ENCODE peak calls at places on chromosomes 6 and 20, in ten cellular contexts. O, I, L, X, Z, B, J, T, K and D are unnamed samples. For H3K27me3, the result is how much of the 10 kb centered on the place peaks cover.

GRCh38 chr6:133396225-133396624 is 155.1 kb downstream of the EYA4 start:
- DNase-seq in O (no peak), I (no peak), L (no peak), X (no peak), Z (no peak), B (no peak), J (no peak), T (no peak), K (no peak), D (peak)

GRCh38 chr20:60851826-60852704 is 400.0 kb upstream of the CDH4 start:
- DNase-seq in O (peak), I (peak), L (peak), X (no peak), Z (peak), B (peak), J (no peak), T (no peak), K (peak), D (no peak)

GRCh38 chr6:107784669-107785068 is 39.4 kb downstream of the SCML4 start:
- DNase-seq in O (no peak), I (peak), L (no peak), X (no peak), Z (no peak), B (no peak), J (no peak), T (no peak), K (no peak), D (no peak)

GRCh38 chr20:19431308-19431685 is 218.9 kb downstream of the SLC24A3 start:
- DNase-seq in O (no peak), I (no peak), L (no peak), X (no peak), Z (no peak), B (no peak), J (no peak), T (no peak), K (no peak), D (no peak)

GRCh38 chr6:35919085-35919826 is 1.6 kb downstream of the SRPK1 start:
- DNase-seq in O (no peak), I (no peak), L (peak), X (no peak), Z (no peak), B (no peak), J (no peak), T (no peak), K (no peak), D (no peak)

GRCh38 chr6:114874384-114874783 is 531.6 kb upstream of the HS3ST5 start:
- DNase-seq in O (no peak), I (no peak), L (no peak), X (no peak), Z (no peak), B (no peak), J (no peak), T (no peak), K (no peak), D (no peak)

GRCh38 chr6:3019749-3020320 is 20.1 kb downstream of the NQO2 start:
- DNase-seq in O (no peak), I (no peak), L (no peak), X (no peak), Z (no peak), B (no peak), J (no peak), T (no peak), K (no peak), D (no peak)

GRCh38 chr6:155377061-155377460 is 62.8 kb upstream of the TFB1M start:
- DNase-seq in O (no peak), I (no peak), L (no peak), X (no peak), Z (no peak), B (no peak), J (no peak), T (no peak), K (no peak), D (peak)

GRCh38 chr20:38127920-38128528 is 37.0 kb downstream of the TGM2 start:
- DNase-seq in O (no peak), I (peak), L (no peak), X (peak), Z (no peak), B (no peak), J (no peak), T (no peak), K (no peak), D (no peak)

GRCh38 chr6:35400901-35401311 is 51.2 kb upstream of the FANCE start:
- DNase-seq in O (no peak), I (no peak), L (no peak), X (no peak), Z (no peak), B (no peak), J (peak), T (peak), K (no peak), D (no peak)

GRCh38 chr6:28544211-28544610 is 18.5 kb downstream of the GPX5 start:
- DNase-seq in O (no peak), I (peak), L (no peak), X (no peak), Z (peak), B (no peak), J (no peak), T (no peak), K (no peak), D (no peak)

GRCh38 chr6:62763125-62763524 is 448.1 kb upstream of the FKBP1C start:
- DNase-seq in O (no peak), I (no peak), L (no peak), X (no peak), Z (peak), B (no peak), J (no peak), T (no peak), K (no peak), D (no peak)

GRCh38 chr6:42512498-42513042 is 51.3 kb upstream of the UBR2 start:
- DNase-seq in O (no peak), I (no peak), L (no peak), X (no peak), Z (peak), B (no peak), J (no peak), T (no peak), K (no peak), D (no peak)

GRCh38 chr6:155042983-155043382 is 47.9 kb downstream of the TIAM2 start:
- DNase-seq in O (no peak), I (no peak), L (no peak), X (no peak), Z (no peak), B (no peak), J (no peak), T (no peak), K (no peak), D (no peak)

GRCh38 chr6:3422457-3422816 is 34.4 kb downstream of the SLC22A23 start:
- DNase-seq in O (no peak), I (no peak), L (peak), X (no peak), Z (no peak), B (no peak), J (no peak), T (no peak), K (no peak), D (no peak)

GRCh38 chr6:162090734-162091133 is 636.8 kb downstream of the PRKN start:
- DNase-seq in O (no peak), I (no peak), L (no peak), X (no peak), Z (no peak), B (no peak), J (no peak), T (no peak), K (no peak), D (peak)

GRCh38 chr20:57076202-57076651 is 190.2 kb downstream of the BMP7 start:
- DNase-seq in O (no peak), I (no peak), L (no peak), X (no peak), Z (peak), B (no peak), J (no peak), T (no peak), K (no peak), D (peak)

GRCh38 chr6:84749181-84749580 is 15.2 kb downstream of the TBX18 start:
- DNase-seq in O (no peak), I (no peak), L (no peak), X (no peak), Z (no peak), B (no peak), J (no peak), T (no peak), K (no peak), D (no peak)

GRCh38 chr20:17624070-17624469 is 54.2 kb downstream of the DSTN start:
- DNase-seq in O (no peak), I (no peak), L (no peak), X (peak), Z (no peak), B (no peak), J (no peak), T (no peak), K (no peak), D (no peak)

GRCh38 chr20:18276821-18277220 is 11.5 kb upstream of the ZNF133 start:
- DNase-seq in O (peak), I (peak), L (peak), X (no peak), Z (peak), B (peak), J (no peak), T (peak), K (peak), D (peak)

GRCh38 chr6:31560697-31561058 is 11.4 kb upstream of the LTA start:
- DNase-seq in O (no peak), I (no peak), L (peak), X (no peak), Z (no peak), B (no peak), J (no peak), T (no peak), K (no peak), D (no peak)

GRCh38 chr6:155444952-155445903 is 10.4 kb downstream of the NOX3 start:
- DNase-seq in O (no peak), I (no peak), L (no peak), X (no peak), Z (peak), B (no peak), J (no peak), T (no peak), K (no peak), D (no peak)

GRCh38 chr6:35096129-35096852 is 44.8 kb downstream of the TCP11 start:
- DNase-seq in O (no peak), I (no peak), L (no peak), X (no peak), Z (no peak), B (no peak), J (no peak), T (peak), K (no peak), D (peak)

GRCh38 chr6:70298070-70298469 is 4.8 kb downstream of the COL9A1 start:
- DNase-seq in O (no peak), I (no peak), L (no peak), X (no peak), Z (no peak), B (no peak), J (no peak), T (no peak), K (no peak), D (no peak)

GRCh38 chr6:106630366-106630765 is 988 bp downstream of the QRSL1 start:
- DNase-seq in O (no peak), I (no peak), L (peak), X (no peak), Z (peak), B (no peak), J (no peak), T (no peak), K (no peak), D (no peak)

GRCh38 chr6:106026748-106027147 is 59.4 kb upstream of the PRDM1 start:
- DNase-seq in O (no peak), I (no peak), L (no peak), X (no peak), Z (no peak), B (no peak), J (no peak), T (no peak), K (peak), D (no peak)

GRCh38 chr6:166415306-166415705 is 32.6 kb upstream of the MPC1 start:
- DNase-seq in O (no peak), I (no peak), L (no peak), X (no peak), Z (no peak), B (no peak), J (no peak), T (no peak), K (peak), D (no peak)

GRCh38 chr6:100593522-100593921 is 128.8 kb upstream of the SIM1 start:
- DNase-seq in O (no peak), I (no peak), L (no peak), X (no peak), Z (no peak), B (no peak), J (no peak), T (no peak), K (no peak), D (no peak)

GRCh38 chr6:142850653-142851434 is 94.1 kb downstream of the HIVEP2 start:
- DNase-seq in O (no peak), I (no peak), L (no peak), X (no peak), Z (no peak), B (peak), J (no peak), T (no peak), K (no peak), D (peak)

GRCh38 chr6:108947114-108947854 is 99.1 kb downstream of the ARMC2 start:
- DNase-seq in O (no peak), I (no peak), L (no peak), X (no peak), Z (no peak), B (no peak), J (peak), T (no peak), K (no peak), D (peak)

GRCh38 chr6:122568865-122569264 is 41.3 kb upstream of the PKIB start:
- DNase-seq in O (no peak), I (no peak), L (no peak), X (no peak), Z (no peak), B (no peak), J (no peak), T (no peak), K (no peak), D (no peak)

GRCh38 chr6:107154131-107154906 is 39.0 kb upstream of the BEND3 start:
- DNase-seq in O (peak), I (peak), L (no peak), X (no peak), Z (peak), B (no peak), J (no peak), T (no peak), K (no peak), D (no peak)

GRCh38 chr6:137045221-137045789 is 540 bp upstream of the IL20RA start:
- DNase-seq in O (no peak), I (no peak), L (peak), X (no peak), Z (no peak), B (no peak), J (no peak), T (no peak), K (no peak), D (no peak)

GRCh38 chr6:137044366-137045220 is at the start of gene IL20RA:
- DNase-seq in O (peak), I (peak), L (no peak), X (peak), Z (peak), B (peak), J (no peak), T (no peak), K (no peak), D (no peak)

GRCh38 chr6:137046871-137047412 is 2.2 kb upstream of the IL20RA start:
- DNase-seq in O (no peak), I (no peak), L (peak), X (no peak), Z (no peak), B (peak), J (no peak), T (no peak), K (no peak), D (no peak)

GRCh38 chr6:137040393-137040792 is 4.4 kb downstream of the IL20RA start:
- DNase-seq in O (no peak), I (no peak), L (no peak), X (no peak), Z (peak), B (no peak), J (no peak), T (no peak), K (no peak), D (no peak)

GRCh38 chr6:137043710-137044365 is 927 bp downstream of the IL20RA start:
- DNase-seq in O (peak), I (no peak), L (no peak), X (peak), Z (peak), B (peak), J (no peak), T (no peak), K (no peak), D (peak)
- H3K27me3 ChIP-seq in O (under half), I (half or more), L (under half), X (under half), Z (under half), B (under half), J (under half), T (under half), K (half or more), D (under half)

DNA sequence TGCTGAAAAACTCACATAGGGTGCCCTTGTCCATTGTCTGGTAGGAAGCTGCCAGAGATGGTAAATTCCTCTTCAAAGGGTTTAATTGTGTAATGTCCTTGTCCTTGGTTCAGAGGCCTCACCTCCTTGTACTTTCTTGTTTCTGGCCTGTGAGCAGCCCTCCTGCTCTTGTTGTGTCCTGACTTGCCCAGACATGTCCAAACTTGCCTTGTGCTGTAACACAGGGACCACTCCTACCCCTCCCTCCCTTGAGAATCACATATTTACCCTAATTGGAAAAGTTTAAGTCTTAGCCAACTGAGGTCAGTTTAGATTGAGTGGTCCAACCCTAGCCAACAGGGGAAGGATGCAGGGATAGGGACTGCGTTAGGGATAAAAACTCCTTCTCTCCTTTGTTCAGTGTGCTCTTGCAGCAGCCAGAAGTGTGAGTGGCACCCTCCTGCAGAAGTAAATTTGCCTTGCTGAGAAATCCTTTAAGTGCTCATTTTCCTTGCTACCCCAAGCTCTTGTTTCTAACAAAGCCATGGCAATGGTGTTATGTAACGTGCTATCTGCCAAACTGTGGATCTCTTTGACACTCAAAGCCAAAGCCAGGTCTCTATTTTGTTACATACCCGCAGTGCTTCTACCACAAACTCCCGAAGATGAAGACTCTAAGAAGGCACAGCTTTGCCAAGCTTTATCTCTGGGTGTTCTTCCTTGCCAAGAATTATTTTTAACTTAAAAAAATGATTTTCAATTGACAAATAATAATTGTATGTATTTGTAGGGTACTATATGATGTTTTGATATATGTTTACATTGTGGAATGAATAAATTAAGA is 414.5 kb downstream of the ESR1 start:
- DNase-seq in O (no peak), I (peak), L (no peak), X (no peak), Z (no peak), B (no peak), J (no peak), T (no peak), K (no peak), D (no peak)
- H3K27ac ChIP-seq in O (no peak), I (no peak), L (no peak), X (no peak), Z (no peak), B (no peak), J (no peak), T (peak), K (no peak), D (no peak)

GRCh38 chr6:7912024-7912423 is 1.4 kb upstream of the TXNDC5 start:
- DNase-seq in O (no peak), I (no peak), L (no peak), X (no peak), Z (no peak), B (no peak), J (no peak), T (no peak), K (no peak), D (no peak)

GRCh38 chr6:7912736-7913517 is 2.3 kb upstream of the TXNDC5 start:
- DNase-seq in O (no peak), I (peak), L (peak), X (no peak), Z (no peak), B (no peak), J (no peak), T (no peak), K (no peak), D (no peak)

GRCh38 chr6:7914991-7915789 is 4.6 kb upstream of the TXNDC5 start:
- DNase-seq in O (no peak), I (peak), L (peak), X (peak), Z (no peak), B (no peak), J (no peak), T (no peak), K (no peak), D (peak)

GRCh38 chr6:7916959-7917358 is 6.4 kb upstream of the TXNDC5 start:
- DNase-seq in O (no peak), I (no peak), L (no peak), X (no peak), Z (no peak), B (no peak), J (no peak), T (no peak), K (no peak), D (no peak)

GRCh38 chr6:7914311-7914710 is 3.7 kb upstream of the TXNDC5 start:
- DNase-seq in O (no peak), I (peak), L (no peak), X (no peak), Z (no peak), B (no peak), J (no peak), T (no peak), K (no peak), D (no peak)
- H3K27me3 ChIP-seq in O (under half), I (half or more), L (under half), X (under half), Z (under half), B (under half), J (under half), T (under half), K (under half), D (under half)

GRCh38 chr20:54170026-54170471 is 3.7 kb downstream of the CYP24A1 start:
- DNase-seq in O (no peak), I (no peak), L (no peak), X (no peak), Z (no peak), B (no peak), J (no peak), T (no peak), K (no peak), D (no peak)
- H3K27ac ChIP-seq in O (no peak), I (no peak), L (no peak), X (no peak), Z (no peak), B (no peak), J (no peak), T (peak), K (no peak), D (no peak)